ENCODE peak calls at places on chromosomes 5 and 9, in ten cellular contexts. One of them, this sample, is unnamed.

GRCh38 chr5:135235551-135236100 is 163.4 kb downstream of the MACROH2A1 start:
- DNase-seq in GM12878: no peak
- DNase-seq in stomach: no peak
- DNase-seq in GM23338: no peak
- DNase-seq in spleen: peak
- DNase-seq in transverse colon: no peak
- DNase-seq in breast epithelium: peak
- DNase-seq in Panc1: no peak
- DNase-seq in HCT116: no peak
- DNase-seq in endothelial cell of umbilical vein: no peak
- DNase-seq in this sample: no peak

GRCh38 chr5:101045689-101046088 is 142.6 kb upstream of the ST8SIA4 start:
- DNase-seq in GM12878: no peak
- DNase-seq in stomach: no peak
- DNase-seq in GM23338: no peak
- DNase-seq in spleen: no peak
- DNase-seq in transverse colon: no peak
- DNase-seq in breast epithelium: no peak
- DNase-seq in Panc1: no peak
- DNase-seq in HCT116: peak
- DNase-seq in endothelial cell of umbilical vein: peak
- DNase-seq in this sample: no peak

GRCh38 chr5:83895860-83896259 is 175.2 kb upstream of the HAPLN1 start:
- DNase-seq in GM12878: no peak
- DNase-seq in stomach: no peak
- DNase-seq in GM23338: no peak
- DNase-seq in spleen: no peak
- DNase-seq in transverse colon: no peak
- DNase-seq in breast epithelium: no peak
- DNase-seq in Panc1: no peak
- DNase-seq in HCT116: no peak
- DNase-seq in endothelial cell of umbilical vein: no peak
- DNase-seq in this sample: no peak

GRCh38 chr9:105835721-105836120 is 141.4 kb downstream of the TMEM38B start:
- DNase-seq in GM12878: no peak
- DNase-seq in stomach: no peak
- DNase-seq in GM23338: no peak
- DNase-seq in spleen: peak
- DNase-seq in transverse colon: no peak
- DNase-seq in breast epithelium: no peak
- DNase-seq in Panc1: no peak
- DNase-seq in HCT116: no peak
- DNase-seq in endothelial cell of umbilical vein: no peak
- DNase-seq in this sample: no peak

GRCh38 chr9:40927851-40928802 is 200.4 kb downstream of the FOXD4L6 start:
- DNase-seq in GM12878: no peak
- DNase-seq in stomach: no peak
- DNase-seq in GM23338: no peak
- DNase-seq in spleen: no peak
- DNase-seq in transverse colon: no peak
- DNase-seq in breast epithelium: no peak
- DNase-seq in Panc1: no peak
- DNase-seq in HCT116: no peak
- DNase-seq in endothelial cell of umbilical vein: no peak
- DNase-seq in this sample: no peak

GRCh38 chr5:141783599-141784296 is 94.5 kb downstream of the PCDH1 start:
- DNase-seq in GM12878: no peak
- DNase-seq in stomach: no peak
- DNase-seq in GM23338: peak
- DNase-seq in spleen: no peak
- DNase-seq in transverse colon: no peak
- DNase-seq in breast epithelium: no peak
- DNase-seq in Panc1: no peak
- DNase-seq in HCT116: no peak
- DNase-seq in endothelial cell of umbilical vein: no peak
- DNase-seq in this sample: no peak

GRCh38 chr5:116813906-116814305 is 239.3 kb upstream of the SEMA6A start:
- DNase-seq in GM12878: no peak
- DNase-seq in stomach: no peak
- DNase-seq in GM23338: no peak
- DNase-seq in spleen: no peak
- DNase-seq in transverse colon: no peak
- DNase-seq in breast epithelium: no peak
- DNase-seq in Panc1: no peak
- DNase-seq in HCT116: no peak
- DNase-seq in endothelial cell of umbilical vein: no peak
- DNase-seq in this sample: no peak

GRCh38 chr9:7536310-7536939 is 263.2 kb downstream of the DMAC1 start:
- DNase-seq in GM12878: no peak
- DNase-seq in stomach: peak
- DNase-seq in GM23338: peak
- DNase-seq in spleen: no peak
- DNase-seq in transverse colon: peak
- DNase-seq in breast epithelium: no peak
- DNase-seq in Panc1: peak
- DNase-seq in HCT116: peak
- DNase-seq in endothelial cell of umbilical vein: peak
- DNase-seq in this sample: peak

GRCh38 chr9:68913054-68913453 is 100.9 kb downstream of the PRKACG start:
- DNase-seq in GM12878: no peak
- DNase-seq in stomach: no peak
- DNase-seq in GM23338: no peak
- DNase-seq in spleen: no peak
- DNase-seq in transverse colon: no peak
- DNase-seq in breast epithelium: no peak
- DNase-seq in Panc1: no peak
- DNase-seq in HCT116: no peak
- DNase-seq in endothelial cell of umbilical vein: no peak
- DNase-seq in this sample: no peak
- TF ChIP-seq POLR2AphosphoS5 in GM12878: no peak
- TF ChIP-seq POLR2AphosphoS5 in stomach: no peak
- TF ChIP-seq POLR2AphosphoS5 in GM23338: no peak
- TF ChIP-seq POLR2AphosphoS5 in spleen: no peak
- TF ChIP-seq POLR2AphosphoS5 in transverse colon: no peak
- TF ChIP-seq POLR2AphosphoS5 in breast epithelium: no peak
- TF ChIP-seq POLR2AphosphoS5 in Panc1: no peak
- TF ChIP-seq POLR2AphosphoS5 in HCT116: no peak
- TF ChIP-seq POLR2AphosphoS5 in endothelial cell of umbilical vein: no peak
- TF ChIP-seq POLR2AphosphoS5 in this sample: no peak

GRCh38 chr5:151254533-151254932 is 1.5 kb downstream of the GM2A start:
- DNase-seq in GM12878: no peak
- DNase-seq in stomach: no peak
- DNase-seq in GM23338: no peak
- DNase-seq in spleen: no peak
- DNase-seq in transverse colon: no peak
- DNase-seq in breast epithelium: no peak
- DNase-seq in Panc1: no peak
- DNase-seq in HCT116: no peak
- DNase-seq in endothelial cell of umbilical vein: no peak
- DNase-seq in this sample: no peak

GRCh38 chr5:151255621-151256286 is 2.8 kb downstream of the GM2A start:
- DNase-seq in GM12878: peak
- DNase-seq in stomach: no peak
- DNase-seq in GM23338: no peak
- DNase-seq in spleen: no peak
- DNase-seq in transverse colon: peak
- DNase-seq in breast epithelium: no peak
- DNase-seq in Panc1: no peak
- DNase-seq in HCT116: no peak
- DNase-seq in endothelial cell of umbilical vein: no peak
- DNase-seq in this sample: no peak

GRCh38 chr5:151258771-151259170 is 5.8 kb downstream of the GM2A start:
- DNase-seq in GM12878: no peak
- DNase-seq in stomach: no peak
- DNase-seq in GM23338: no peak
- DNase-seq in spleen: no peak
- DNase-seq in transverse colon: no peak
- DNase-seq in breast epithelium: no peak
- DNase-seq in Panc1: no peak
- DNase-seq in HCT116: no peak
- DNase-seq in endothelial cell of umbilical vein: no peak
- DNase-seq in this sample: no peak

GRCh38 chr5:151259931-151260330 is 6.9 kb downstream of the GM2A start:
- DNase-seq in GM12878: no peak
- DNase-seq in stomach: no peak
- DNase-seq in GM23338: no peak
- DNase-seq in spleen: no peak
- DNase-seq in transverse colon: no peak
- DNase-seq in breast epithelium: no peak
- DNase-seq in Panc1: no peak
- DNase-seq in HCT116: no peak
- DNase-seq in endothelial cell of umbilical vein: no peak
- DNase-seq in this sample: no peak

DNA sequence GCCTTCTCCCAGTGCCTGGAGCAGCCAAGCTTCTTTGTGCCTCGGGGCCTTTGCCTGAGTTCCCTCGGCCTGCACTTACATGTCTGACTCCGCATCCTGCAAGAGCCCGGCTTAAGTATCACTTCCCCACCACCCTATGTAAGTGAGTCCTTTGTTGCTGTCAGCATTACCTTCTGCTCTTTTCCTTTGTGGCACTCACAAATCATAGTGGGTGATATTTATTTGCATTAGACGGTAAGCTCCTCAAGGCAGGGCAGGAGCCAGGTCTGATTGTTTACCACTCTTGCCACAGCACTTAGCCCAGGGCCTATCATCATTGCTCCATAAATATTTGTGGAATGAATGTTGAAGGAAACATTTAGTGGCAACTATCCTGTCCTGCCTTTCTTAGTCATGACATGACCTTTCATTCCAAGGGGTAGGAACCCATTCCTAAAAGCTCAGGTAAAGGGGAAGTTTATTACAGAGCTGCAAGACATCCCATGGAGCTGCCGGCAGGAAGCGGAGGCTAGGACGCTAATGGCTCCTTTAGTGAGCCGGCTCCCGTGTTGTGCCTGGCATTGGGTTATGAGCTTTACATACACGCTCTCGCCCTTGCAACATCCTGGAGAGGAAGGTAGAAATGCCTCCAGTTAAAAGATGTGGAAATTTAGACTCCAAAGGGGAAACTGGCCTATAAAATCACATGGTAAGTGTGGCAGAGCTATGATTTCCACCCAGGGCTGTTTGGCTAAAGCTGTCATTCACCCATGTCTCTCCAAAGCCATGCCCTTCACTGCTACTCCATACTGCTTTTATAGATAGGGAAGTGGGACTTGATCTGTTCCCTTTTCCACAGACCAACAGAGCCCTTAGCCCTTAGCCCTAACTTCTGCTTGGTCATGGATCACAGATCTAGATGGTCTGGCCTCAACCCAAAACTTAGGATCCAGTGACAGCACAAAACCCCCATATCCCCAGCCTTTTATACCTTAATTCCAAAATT is 5.0 kb downstream of the GM2A start:
- DNase-seq in GM12878: peak
- DNase-seq in stomach: no peak
- DNase-seq in GM23338: no peak
- DNase-seq in spleen: peak
- DNase-seq in transverse colon: peak
- DNase-seq in breast epithelium: no peak
- DNase-seq in Panc1: peak
- DNase-seq in HCT116: no peak
- DNase-seq in endothelial cell of umbilical vein: no peak
- DNase-seq in this sample: no peak
- TF ChIP-seq POLR2AphosphoS5 in GM12878: peak
- TF ChIP-seq POLR2AphosphoS5 in stomach: no peak
- TF ChIP-seq POLR2AphosphoS5 in GM23338: no peak
- TF ChIP-seq POLR2AphosphoS5 in spleen: peak
- TF ChIP-seq POLR2AphosphoS5 in transverse colon: no peak
- TF ChIP-seq POLR2AphosphoS5 in breast epithelium: no peak
- TF ChIP-seq POLR2AphosphoS5 in Panc1: no peak
- TF ChIP-seq POLR2AphosphoS5 in HCT116: no peak
- TF ChIP-seq POLR2AphosphoS5 in endothelial cell of umbilical vein: no peak
- TF ChIP-seq POLR2AphosphoS5 in this sample: peak

GRCh38 chr9:135329571-135330306 is 149.8 kb upstream of the PPP1R26 start:
- DNase-seq in GM12878: no peak
- DNase-seq in stomach: no peak
- DNase-seq in GM23338: peak
- DNase-seq in spleen: no peak
- DNase-seq in transverse colon: no peak
- DNase-seq in breast epithelium: peak
- DNase-seq in Panc1: no peak
- DNase-seq in HCT116: no peak
- DNase-seq in endothelial cell of umbilical vein: no peak
- DNase-seq in this sample: no peak

GRCh38 chr9:135324329-135324728 is 155.3 kb upstream of the PPP1R26 start:
- DNase-seq in GM12878: no peak
- DNase-seq in stomach: no peak
- DNase-seq in GM23338: no peak
- DNase-seq in spleen: no peak
- DNase-seq in transverse colon: no peak
- DNase-seq in breast epithelium: no peak
- DNase-seq in Panc1: no peak
- DNase-seq in HCT116: no peak
- DNase-seq in endothelial cell of umbilical vein: no peak
- DNase-seq in this sample: no peak

GRCh38 chr9:135326633-135327152 is 152.9 kb upstream of the PPP1R26 start:
- DNase-seq in GM12878: no peak
- DNase-seq in stomach: no peak
- DNase-seq in GM23338: no peak
- DNase-seq in spleen: no peak
- DNase-seq in transverse colon: no peak
- DNase-seq in breast epithelium: no peak
- DNase-seq in Panc1: no peak
- DNase-seq in HCT116: no peak
- DNase-seq in endothelial cell of umbilical vein: no peak
- DNase-seq in this sample: no peak

GRCh38 chr9:135328485-135329417 is 150.8 kb upstream of the PPP1R26 start:
- DNase-seq in GM12878: no peak
- DNase-seq in stomach: no peak
- DNase-seq in GM23338: no peak
- DNase-seq in spleen: no peak
- DNase-seq in transverse colon: no peak
- DNase-seq in breast epithelium: peak
- DNase-seq in Panc1: no peak
- DNase-seq in HCT116: no peak
- DNase-seq in endothelial cell of umbilical vein: no peak
- DNase-seq in this sample: no peak

GRCh38 chr9:135326141-135326540 is 153.4 kb upstream of the PPP1R26 start:
- DNase-seq in GM12878: no peak
- DNase-seq in stomach: no peak
- DNase-seq in GM23338: no peak
- DNase-seq in spleen: no peak
- DNase-seq in transverse colon: no peak
- DNase-seq in breast epithelium: peak
- DNase-seq in Panc1: no peak
- DNase-seq in HCT116: no peak
- DNase-seq in endothelial cell of umbilical vein: no peak
- DNase-seq in this sample: no peak
- TF ChIP-seq POLR2AphosphoS5 in GM12878: no peak
- TF ChIP-seq POLR2AphosphoS5 in stomach: no peak
- TF ChIP-seq POLR2AphosphoS5 in GM23338: no peak
- TF ChIP-seq POLR2AphosphoS5 in spleen: no peak
- TF ChIP-seq POLR2AphosphoS5 in transverse colon: no peak
- TF ChIP-seq POLR2AphosphoS5 in breast epithelium: no peak
- TF ChIP-seq POLR2AphosphoS5 in Panc1: no peak
- TF ChIP-seq POLR2AphosphoS5 in HCT116: no peak
- TF ChIP-seq POLR2AphosphoS5 in endothelial cell of umbilical vein: no peak
- TF ChIP-seq POLR2AphosphoS5 in this sample: no peak

GRCh38 chr5:149544199-149544472 is 7.1 kb downstream of the CSNK1A1 start:
- DNase-seq in GM12878: no peak
- DNase-seq in stomach: no peak
- DNase-seq in GM23338: no peak
- DNase-seq in spleen: no peak
- DNase-seq in transverse colon: no peak
- DNase-seq in breast epithelium: no peak
- DNase-seq in Panc1: no peak
- DNase-seq in HCT116: no peak
- DNase-seq in endothelial cell of umbilical vein: peak
- DNase-seq in this sample: no peak

GRCh38 chr5:149550267-149550582 is 1.0 kb downstream of the CSNK1A1 start:
- DNase-seq in GM12878: no peak
- DNase-seq in stomach: no peak
- DNase-seq in GM23338: no peak
- DNase-seq in spleen: no peak
- DNase-seq in transverse colon: no peak
- DNase-seq in breast epithelium: no peak
- DNase-seq in Panc1: peak
- DNase-seq in HCT116: no peak
- DNase-seq in endothelial cell of umbilical vein: peak
- DNase-seq in this sample: no peak

GRCh38 chr5:149545327-149545726 is 5.9 kb downstream of the CSNK1A1 start:
- DNase-seq in GM12878: no peak
- DNase-seq in stomach: no peak
- DNase-seq in GM23338: no peak
- DNase-seq in spleen: no peak
- DNase-seq in transverse colon: no peak
- DNase-seq in breast epithelium: no peak
- DNase-seq in Panc1: no peak
- DNase-seq in HCT116: no peak
- DNase-seq in endothelial cell of umbilical vein: no peak
- DNase-seq in this sample: no peak

GRCh38 chr5:149549461-149550266 is 1.6 kb downstream of the CSNK1A1 start:
- DNase-seq in GM12878: peak
- DNase-seq in stomach: peak
- DNase-seq in GM23338: peak
- DNase-seq in spleen: no peak
- DNase-seq in transverse colon: peak
- DNase-seq in breast epithelium: no peak
- DNase-seq in Panc1: peak
- DNase-seq in HCT116: peak
- DNase-seq in endothelial cell of umbilical vein: peak
- DNase-seq in this sample: peak

GRCh38 chr5:149546974-149547373 is 4.3 kb downstream of the CSNK1A1 start:
- DNase-seq in GM12878: no peak
- DNase-seq in stomach: no peak
- DNase-seq in GM23338: no peak
- DNase-seq in spleen: no peak
- DNase-seq in transverse colon: no peak
- DNase-seq in breast epithelium: no peak
- DNase-seq in Panc1: no peak
- DNase-seq in HCT116: no peak
- DNase-seq in endothelial cell of umbilical vein: no peak
- DNase-seq in this sample: no peak
- TF ChIP-seq POLR2AphosphoS5 in GM12878: no peak
- TF ChIP-seq POLR2AphosphoS5 in stomach: no peak
- TF ChIP-seq POLR2AphosphoS5 in GM23338: no peak
- TF ChIP-seq POLR2AphosphoS5 in spleen: no peak
- TF ChIP-seq POLR2AphosphoS5 in transverse colon: peak
- TF ChIP-seq POLR2AphosphoS5 in breast epithelium: peak
- TF ChIP-seq POLR2AphosphoS5 in Panc1: no peak
- TF ChIP-seq POLR2AphosphoS5 in HCT116: peak
- TF ChIP-seq POLR2AphosphoS5 in endothelial cell of umbilical vein: no peak
- TF ChIP-seq POLR2AphosphoS5 in this sample: peak

This sample was measured in GM12891.